ENCODE peak calls at places on chromosomes 5 and 9, in seven cellular contexts. W is HepG2, M is H1, T is HCT116, O is K562, Q is endothelial cell of umbilical vein, P is GM12878. E is an unnamed sample.
A peak's percentile ranks its signal among the peaks of the same experiment; 100 is the strongest.

GRCh38 chr5:83512051-83512745 is 40.7 kb downstream of the VCAN start:
- DNase-seq in W (no peak), M (no peak), T (no peak), O (no peak), Q (no peak), P (no peak), E (no peak)

GRCh38 chr9:11973011-11973410 is 720.2 kb upstream of the TYRP1 start:
- DNase-seq in W (no peak), M (no peak), T (no peak), O (no peak), Q (no peak), P (no peak), E (no peak)

GRCh38 chr5:42148813-42149212 is 223.7 kb downstream of the FBXO4 start:
- DNase-seq in W (no peak), M (no peak), T (no peak), O (no peak), Q (no peak), P (no peak), E (no peak)

GRCh38 chr9:107274953-107275422 is 8.1 kb upstream of the RAD23B start:
- DNase-seq in W (peak; percentile 57), M (no peak), T (peak; percentile 46), O (no peak), Q (no peak), P (no peak), E (no peak)

GRCh38 chr5:135441256-135441915 is 5.8 kb downstream of the DCANP1 start:
- DNase-seq in W (no peak), M (no peak), T (no peak), O (no peak), Q (no peak), P (no peak), E (no peak)

GRCh38 chr5:154031923-154032489 is 6.7 kb downstream of the FAM114A2 start:
- DNase-seq in W (no peak), M (no peak), T (no peak), O (no peak), Q (no peak), P (no peak), E (no peak)

GRCh38 chr9:129384887-129385614 is 207.0 kb upstream of the IER5L start:
- DNase-seq in W (no peak), M (no peak), T (no peak), O (no peak), Q (no peak), P (no peak), E (no peak)

GRCh38 chr9:18382243-18382642 is 91.7 kb upstream of the ADAMTSL1 start:
- DNase-seq in W (no peak), M (no peak), T (no peak), O (no peak), Q (peak; percentile 54), P (no peak), E (no peak)

GRCh38 chr5:149127394-149127955 is 13.8 kb upstream of the ABLIM3 start:
- DNase-seq in W (no peak), M (no peak), T (no peak), O (no peak), Q (no peak), P (no peak), E (no peak)

GRCh38 chr9:134602547-134603362 is 38.8 kb upstream of the COL5A1 start:
- DNase-seq in W (peak; percentile 42), M (peak; percentile 51), T (peak; percentile 64), O (no peak), Q (peak; percentile 84), P (no peak), E (no peak)

GRCh38 chr5:90657030-90657429 is 98.4 kb downstream of the ADGRV1 start:
- DNase-seq in W (no peak), M (no peak), T (no peak), O (no peak), Q (no peak), P (no peak), E (no peak)

GRCh38 chr9:68702493-68702892 is 2.5 kb upstream of the PIP5K1B start:
- DNase-seq in W (peak; percentile 14), M (no peak), T (no peak), O (peak; percentile 55), Q (no peak), P (no peak), E (no peak)

GRCh38 chr5:82815871-82816270 is 261.3 kb downstream of the TMEM167A start:
- DNase-seq in W (no peak), M (no peak), T (no peak), O (no peak), Q (no peak), P (no peak), E (no peak)

GRCh38 chr9:8825600-8826147 is 1026.1 kb upstream of the DMAC1 start:
- DNase-seq in W (no peak), M (no peak), T (no peak), O (no peak), Q (no peak), P (no peak), E (no peak)

GRCh38 chr9:26244661-26245060 is 566.4 kb upstream of the TUSC1 start:
- DNase-seq in W (no peak), M (no peak), T (no peak), O (no peak), Q (no peak), P (no peak), E (no peak)

GRCh38 chr5:137273511-137273910 is 225.6 kb downstream of the SPOCK1 start:
- DNase-seq in W (no peak), M (no peak), T (no peak), O (no peak), Q (no peak), P (no peak), E (no peak)

GRCh38 chr5:135501965-135502364 is 33.8 kb downstream of the NEUROG1 start:
- DNase-seq in W (no peak), M (no peak), T (no peak), O (no peak), Q (no peak), P (no peak), E (no peak)

GRCh38 chr5:98490348-98490747 is 283.1 kb upstream of the RGMB start:
- DNase-seq in W (no peak), M (no peak), T (no peak), O (no peak), Q (no peak), P (no peak), E (no peak)

GRCh38 chr9:122227576-122227903 is 1.2 kb downstream of the LHX6 start:
- DNase-seq in W (no peak), M (no peak), T (no peak), O (no peak), Q (no peak), P (no peak), E (no peak)

GRCh38 chr9:122226758-122227575 is 1.8 kb downstream of the LHX6 start:
- DNase-seq in W (no peak), M (no peak), T (no peak), O (no peak), Q (peak; percentile 19), P (no peak), E (no peak)

GRCh38 chr9:122228906-122229837 is at the start of gene LHX6:
- DNase-seq in W (no peak), M (no peak), T (no peak), O (peak; percentile 74), Q (peak; percentile 43), P (no peak), E (no peak)

GRCh38 chr9:122226142-122226757 is 2.5 kb downstream of the LHX6 start:
- DNase-seq in W (no peak), M (no peak), T (no peak), O (no peak), Q (no peak), P (no peak), E (no peak)

DNA sequence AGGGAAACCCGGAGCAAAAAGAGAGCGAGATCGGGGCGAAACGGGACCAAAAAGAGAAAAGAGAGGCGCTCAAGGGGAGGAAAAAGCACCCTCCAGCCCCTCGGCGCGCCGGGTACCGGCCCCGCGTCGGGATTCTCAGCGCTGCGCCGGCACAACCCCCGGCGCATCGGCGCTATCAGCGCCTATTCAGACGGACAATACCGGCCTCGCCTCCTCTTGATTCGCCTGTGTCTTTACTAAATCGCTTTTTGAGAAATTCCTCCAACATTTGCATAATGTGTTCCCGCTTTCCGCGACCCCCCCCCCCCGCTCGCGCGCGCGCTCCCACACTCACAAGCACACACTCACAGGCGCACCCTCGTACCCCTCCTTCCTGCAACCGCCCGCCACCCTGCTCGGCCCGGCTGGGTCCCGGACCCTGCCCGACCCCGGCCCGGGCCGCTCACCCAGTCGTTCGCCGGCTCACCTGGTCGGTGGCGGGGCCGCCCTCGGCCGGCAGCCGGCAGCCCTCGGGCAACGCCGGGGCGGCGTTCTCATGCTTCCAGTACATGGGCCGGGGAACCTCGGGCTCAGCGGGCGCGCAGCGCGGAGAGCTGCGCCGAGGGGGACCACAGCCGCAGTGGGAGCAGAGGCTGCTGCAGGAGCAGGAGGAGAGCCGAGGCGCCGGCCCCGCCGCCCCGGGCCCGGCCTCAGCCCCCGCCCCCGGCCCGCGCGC is 409 bp downstream of the LHX6 start:
- DNase-seq in W (no peak), M (no peak), T (no peak), O (peak; percentile 31), Q (no peak), P (no peak), E (no peak)
- TF ChIP-seq EZH2 in W (peak; percentile 46), M (no peak), T (no peak), O (peak; percentile 90), Q (peak; percentile 45), P (no peak), E (peak; percentile 99)

DNA sequence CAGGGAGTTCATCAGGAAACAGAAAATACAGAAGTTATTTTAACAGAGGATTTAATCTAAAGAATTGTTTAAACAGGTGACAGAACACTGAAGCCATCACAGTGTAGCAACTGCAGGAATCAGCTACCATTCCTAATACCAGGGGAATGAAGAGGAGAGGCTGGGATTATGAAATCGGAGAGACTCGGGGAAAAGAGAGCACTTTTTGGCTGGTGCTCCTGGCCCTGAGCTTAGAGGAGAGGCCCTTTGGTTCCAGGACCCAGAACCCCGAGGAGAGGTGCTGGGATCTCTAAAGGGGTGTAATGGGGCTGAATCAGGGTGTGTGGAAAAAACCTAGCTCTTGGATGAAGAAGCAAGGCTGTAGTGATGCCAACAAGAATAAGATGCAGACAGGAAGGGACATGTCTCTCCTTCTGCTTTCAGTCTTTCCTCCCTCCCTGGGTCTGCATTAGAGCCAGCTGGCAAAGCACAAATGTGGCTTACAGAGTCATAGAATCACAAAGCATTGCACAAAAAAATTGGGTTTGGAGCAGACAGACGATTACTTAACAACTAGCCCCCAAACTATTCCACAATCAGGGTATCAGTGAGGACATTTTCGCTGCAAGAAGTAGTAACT is 11.6 kb upstream of the SFXN1 start:
- DNase-seq in W (no peak), M (no peak), T (no peak), O (no peak), Q (no peak), P (no peak), E (no peak)
- TF ChIP-seq POLR2AphosphoS5 in W (no peak), M (no peak), T (no peak), O (no peak), Q (no peak), P (no peak), E (no peak)

DNA sequence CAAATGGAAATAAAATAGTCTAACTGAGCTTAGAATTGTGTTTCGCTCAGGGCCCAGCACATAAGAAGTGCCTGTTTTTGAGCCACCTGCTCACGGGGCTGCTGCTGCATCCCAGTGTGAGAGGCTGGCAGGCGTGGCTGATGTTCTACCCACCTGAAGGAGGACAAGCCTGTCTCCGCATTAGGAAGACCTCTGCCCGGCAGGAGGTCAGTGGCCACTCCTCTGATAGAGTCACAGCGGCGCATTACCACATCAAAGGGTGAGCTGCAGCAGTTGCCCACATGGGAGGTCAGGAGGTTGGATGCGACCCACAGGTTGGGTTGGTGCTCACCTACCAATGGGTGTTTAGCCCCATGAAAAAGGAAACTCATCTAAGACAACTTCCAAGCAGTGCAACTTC is 3.7 kb upstream of the SLC6A7 start:
- DNase-seq in W (peak; percentile 29), M (no peak), T (no peak), O (no peak), Q (no peak), P (no peak), E (no peak)
- H3K9ac ChIP-seq in W (no peak overlapping the region), M (no peak overlapping the region), T (no peak overlapping the region), O (no peak overlapping the region), Q (no peak overlapping the region), P (no peak overlapping the region), E (no peak overlapping the region)

GRCh38 chr5:139232161-139232724 is 34.1 kb upstream of the SIL1 start:
- DNase-seq in W (no peak), M (no peak), T (no peak), O (peak; percentile 55), Q (no peak), P (peak; percentile 31), E (peak; percentile 53)
- TF ChIP-seq EZH2 in W (no peak), M (no peak), T (no peak), O (no peak), Q (no peak), P (no peak), E (no peak)